ENCODE peak calls at places on chromosomes 12 and 14, in seven cellular contexts. J is HCEC 1CT; X is LoVo; T is activated CD4-positive, alpha-beta memory T cell treated with anti-CD3 and anti-CD28 coated beads for 36 hours; O is central memory CD4-positive, alpha-beta T cell; P is NCI-H2171; U is ovary. G is an unnamed sample.

GRCh38 chr12:28890664-28891063 is 258.4 kb upstream of the FAR2 start:
- DNase-seq in J (no peak), X (no peak), T (no peak), O (no peak), P (no peak), U (no peak), G (no peak)

GRCh38 chr14:89501381-89501780 is 84.3 kb upstream of the FOXN3 start:
- DNase-seq in J (no peak), X (no peak), T (no peak), O (no peak), P (no peak), U (no peak), G (no peak)

GRCh38 chr14:77181603-77182437 is at the start of gene TMEM63C:
- DNase-seq in J (no peak), X (peak), T (peak), O (peak), P (peak), U (no peak), G (no peak)

GRCh38 chr14:91387135-91387849 is 30.3 kb downstream of the CCDC88C start:
- DNase-seq in J (no peak), X (no peak), T (no peak), O (no peak), P (no peak), U (no peak), G (peak)

GRCh38 chr14:39474416-39474911 is 42.2 kb upstream of the FBXO33 start:
- DNase-seq in J (no peak), X (no peak), T (peak), O (no peak), P (no peak), U (no peak), G (no peak)

GRCh38 chr14:76717508-76717907 is 43.8 kb upstream of the VASH1 start:
- DNase-seq in J (no peak), X (no peak), T (no peak), O (no peak), P (no peak), U (no peak), G (no peak)

GRCh38 chr12:58342736-58343135 is 401.4 kb downstream of the ATP23 start:
- DNase-seq in J (no peak), X (no peak), T (no peak), O (no peak), P (no peak), U (no peak), G (no peak)

GRCh38 chr12:93347054-93347786 is 30.5 kb upstream of the NUDT4 start:
- DNase-seq in J (no peak), X (no peak), T (no peak), O (no peak), P (peak), U (no peak), G (no peak)

GRCh38 chr12:24044973-24045703 is 95.7 kb upstream of the SOX5 start:
- DNase-seq in J (no peak), X (no peak), T (no peak), O (no peak), P (no peak), U (no peak), G (no peak)

GRCh38 chr12:28578833-28579252 is 388.6 kb downstream of the CCDC91 start:
- DNase-seq in J (peak), X (no peak), T (no peak), O (no peak), P (no peak), U (no peak), G (peak)

GRCh38 chr12:120677765-120678473 is 9.0 kb upstream of the MLEC start:
- DNase-seq in J (no peak), X (peak), T (peak), O (no peak), P (no peak), U (no peak), G (peak)

GRCh38 chr12:110739894-110740293 is 2.8 kb downstream of the PPP1CC start:
- DNase-seq in J (no peak), X (no peak), T (peak), O (no peak), P (no peak), U (no peak), G (no peak)

GRCh38 chr12:97177482-97177881 is 270.4 kb downstream of the NEDD1 start:
- DNase-seq in J (no peak), X (peak), T (no peak), O (no peak), P (no peak), U (no peak), G (no peak)

GRCh38 chr12:128807161-128807724 is 16.5 kb downstream of the SLC15A4 start:
- DNase-seq in J (no peak), X (no peak), T (no peak), O (no peak), P (no peak), U (no peak), G (no peak)

GRCh38 chr12:96112733-96113132 is 77.3 kb upstream of the LTA4H start:
- DNase-seq in J (no peak), X (no peak), T (no peak), O (no peak), P (no peak), U (no peak), G (no peak)

GRCh38 chr12:59191372-59191771 is 271.1 kb upstream of the LRIG3 start:
- DNase-seq in J (no peak), X (no peak), T (no peak), O (no peak), P (no peak), U (no peak), G (no peak)

GRCh38 chr12:43903686-43904085 is 67.8 kb downstream of the TMEM117 start:
- DNase-seq in J (no peak), X (no peak), T (no peak), O (no peak), P (no peak), U (no peak), G (no peak)

GRCh38 chr12:51329742-51330141 is 5.8 kb upstream of the BIN2 start:
- DNase-seq in J (no peak), X (no peak), T (peak), O (no peak), P (no peak), U (no peak), G (no peak)

GRCh38 chr14:65075628-65076325 is 26.5 kb downstream of the MAX start:
- DNase-seq in J (no peak), X (no peak), T (no peak), O (no peak), P (no peak), U (no peak), G (no peak)

GRCh38 chr12:110530511-110530910 is 28.4 kb downstream of the RAD9B start:
- DNase-seq in J (no peak), X (no peak), T (no peak), O (no peak), P (no peak), U (no peak), G (no peak)

GRCh38 chr14:31842905-31843304 is 234.2 kb upstream of the ARHGAP5 start:
- DNase-seq in J (no peak), X (no peak), T (no peak), O (no peak), P (no peak), U (no peak), G (peak)

GRCh38 chr14:35827678-35828472 is 1.7 kb downstream of the BRMS1L start:
- DNase-seq in J (no peak), X (no peak), T (no peak), O (no peak), P (no peak), U (no peak), G (no peak)

GRCh38 chr12:23949212-23950010 is at the start of gene SOX5:
- DNase-seq in J (peak), X (no peak), T (no peak), O (no peak), P (no peak), U (peak), G (peak)

GRCh38 chr12:34390171-34390841 is 368.0 kb downstream of the ALG10 start:
- DNase-seq in J (no peak), X (no peak), T (no peak), O (no peak), P (no peak), U (no peak), G (no peak)

GRCh38 chr12:94308612-94309011 is 151.1 kb downstream of the CEP83 start:
- DNase-seq in J (no peak), X (no peak), T (no peak), O (no peak), P (no peak), U (no peak), G (no peak)

GRCh38 chr12:42990387-42990786 is 400.8 kb upstream of the PRICKLE1 start:
- DNase-seq in J (no peak), X (no peak), T (no peak), O (no peak), P (no peak), U (no peak), G (no peak)

GRCh38 chr12:92039048-92039447 is 106.6 kb downstream of the BTG1 start:
- DNase-seq in J (no peak), X (no peak), T (no peak), O (no peak), P (no peak), U (no peak), G (no peak)

GRCh38 chr14:69619007-69619406 is 7.6 kb downstream of the SUSD6 start:
- DNase-seq in J (peak), X (no peak), T (peak), O (no peak), P (no peak), U (no peak), G (peak)

GRCh38 chr14:32081901-32082300 is 4.8 kb downstream of the ARHGAP5 start:
- DNase-seq in J (no peak), X (no peak), T (no peak), O (no peak), P (no peak), U (no peak), G (no peak)

GRCh38 chr12:103401421-103401820 is 94.3 kb downstream of the C12orf42 start:
- DNase-seq in J (no peak), X (peak), T (no peak), O (no peak), P (no peak), U (no peak), G (no peak)

GRCh38 chr14:85566603-85567002 is 36.7 kb downstream of the FLRT2 start:
- DNase-seq in J (peak), X (no peak), T (no peak), O (no peak), P (no peak), U (no peak), G (peak)

GRCh38 chr12:85468356-85469157 is 188.5 kb downstream of the ALX1 start:
- DNase-seq in J (peak), X (peak), T (peak), O (no peak), P (no peak), U (peak), G (peak)

GRCh38 chr14:28778718-28779117 is 12.1 kb downstream of the FOXG1 start:
- DNase-seq in J (no peak), X (no peak), T (no peak), O (no peak), P (no peak), U (no peak), G (no peak)